ENCODE peak calls at places on chromosome 18, in five cellular contexts. L, D, T, S and R are unnamed samples.

GRCh38 chr18:58993260-58993659 is 128.6 kb downstream of the ZNF532 start:
- DNase-seq in L (no peak), D (no peak), T (no peak), S (no peak), R (no peak)

GRCh38 chr18:3179430-3180089 is 40.2 kb downstream of the MYOM1 start:
- DNase-seq in L (no peak), D (no peak), T (peak; percentile 66), S (no peak), R (no peak)

GRCh38 chr18:22451796-22452195 is 34.1 kb upstream of the CTAGE1 start:
- DNase-seq in L (no peak), D (no peak), T (peak; percentile 79), S (peak; percentile 65), R (no peak)

GRCh38 chr18:12281861-12282260 is 26.2 kb upstream of the TUBB6 start:
- DNase-seq in L (no peak), D (no peak), T (peak; percentile 13), S (no peak), R (no peak)

GRCh38 chr18:31632356-31632755 is 40.7 kb downstream of the TTR start:
- DNase-seq in L (no peak), D (no peak), T (no peak), S (no peak), R (no peak)

GRCh38 chr18:44518091-44518490 is 162.6 kb upstream of the SETBP1 start:
- DNase-seq in L (no peak), D (no peak), T (no peak), S (no peak), R (no peak)

GRCh38 chr18:56148373-56148772 is 490.0 kb downstream of the TXNL1 start:
- DNase-seq in L (no peak), D (no peak), T (peak; percentile 45), S (no peak), R (no peak)

GRCh38 chr18:61992285-61992684 is 99.5 kb upstream of the RNF152 start:
- DNase-seq in L (no peak), D (no peak), T (peak; percentile 87), S (no peak), R (no peak)

GRCh38 chr18:5979176-5979888 is 84.0 kb upstream of the TMEM200C start:
- DNase-seq in L (no peak), D (no peak), T (peak; percentile 64), S (no peak), R (no peak)

GRCh38 chr18:45619062-45619825 is 4.0 kb downstream of the SLC14A2 start:
- DNase-seq in L (no peak), D (no peak), T (no peak), S (no peak), R (no peak)

GRCh38 chr18:77102246-77103040 is 30.1 kb downstream of the MBP start:
- DNase-seq in L (no peak), D (no peak), T (no peak), S (no peak), R (peak; percentile 71)

GRCh38 chr18:9140984-9141383 is 4.4 kb downstream of the ANKRD12 start:
- DNase-seq in L (no peak), D (no peak), T (no peak), S (no peak), R (no peak)
- H3K4me1 ChIP-seq in L (peaks cover 46% of the 10 kb centered on the region), D (no peaks in the 10 kb centered on the region), T (no peaks in the 10 kb centered on the region), S (peaks cover 7% of the 10 kb centered on the region), R (peaks cover 77% of the 10 kb centered on the region)

DNA sequence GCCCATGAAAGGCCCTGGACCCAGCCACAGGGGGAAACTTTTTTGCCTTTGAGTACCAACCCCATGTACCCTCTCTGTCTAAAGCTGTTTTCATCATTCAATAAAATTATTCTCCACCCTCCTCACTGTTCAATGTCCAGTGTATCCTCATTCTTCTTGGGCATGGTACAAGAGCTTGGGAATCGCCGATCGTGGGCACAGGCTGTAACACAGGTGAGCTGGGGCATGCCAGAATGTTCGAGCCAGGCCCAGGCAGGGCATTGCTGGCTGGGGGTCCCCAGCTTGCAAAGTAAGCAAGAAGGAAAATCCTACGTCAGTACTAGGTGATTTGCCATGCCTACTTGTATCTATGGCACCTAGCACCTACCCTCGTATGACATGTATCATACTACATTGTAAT is 162.1 kb upstream of the NOL4 start:
- DNase-seq in L (no peak), D (no peak), T (no peak), S (no peak), R (no peak)
- H3K4me1 ChIP-seq in L (no peaks in the 10 kb centered on the region), D (no peaks in the 10 kb centered on the region), T (no peaks in the 10 kb centered on the region), S (no peaks in the 10 kb centered on the region), R (no peaks in the 10 kb centered on the region)

GRCh38 chr18:48939368-48940097 is 11.2 kb downstream of the SMAD7 start:
- DNase-seq in L (no peak), D (peak; percentile 60), T (no peak), S (peak; percentile 80), R (no peak)
- H3K4me1 ChIP-seq in L (peaks cover 67% of the 10 kb centered on the region), D (peaks cover 39% of the 10 kb centered on the region), T (peaks cover 55% of the 10 kb centered on the region), S (peaks cover 88% of the 10 kb centered on the region), R (peaks cover 93% of the 10 kb centered on the region)

GRCh38 chr18:4252840-4253239 is 202.3 kb downstream of the DLGAP1 start:
- DNase-seq in L (no peak), D (no peak), T (peak; percentile 66), S (no peak), R (no peak)

GRCh38 chr18:4254840-4255239 is 200.3 kb downstream of the DLGAP1 start:
- DNase-seq in L (no peak), D (no peak), T (peak; percentile 25), S (peak; percentile 46), R (no peak)

GRCh38 chr18:4260107-4260506 is 195.0 kb downstream of the DLGAP1 start:
- DNase-seq in L (no peak), D (no peak), T (no peak), S (no peak), R (no peak)

GRCh38 chr18:4251873-4252272 is 203.2 kb downstream of the DLGAP1 start:
- DNase-seq in L (no peak), D (no peak), T (no peak), S (no peak), R (no peak)

GRCh38 chr18:4256786-4257417 is 198.2 kb downstream of the DLGAP1 start:
- DNase-seq in L (no peak), D (no peak), T (no peak), S (no peak), R (no peak)
- H3K4me1 ChIP-seq in L (no peaks in the 10 kb centered on the region), D (no peaks in the 10 kb centered on the region), T (peaks cover 1% of the 10 kb centered on the region), S (peaks cover 15% of the 10 kb centered on the region), R (no peaks in the 10 kb centered on the region)

GRCh38 chr18:13377496-13377895 is 158.9 kb downstream of the LDLRAD4 start:
- DNase-seq in L (peak; percentile 31), D (no peak), T (no peak), S (no peak), R (no peak)
- H3K4me1 ChIP-seq in L (peaks cover 67% of the 10 kb centered on the region), D (peaks cover under 1% of the 10 kb centered on the region), T (no peaks in the 10 kb centered on the region), S (no peaks in the 10 kb centered on the region), R (peaks cover 74% of the 10 kb centered on the region)

GRCh38 chr18:33583901-33584300 is 5.9 kb downstream of the ASXL3 start:
- DNase-seq in L (no peak), D (no peak), T (no peak), S (no peak), R (no peak)
- H3K4me1 ChIP-seq in L (no peaks in the 10 kb centered on the region), D (no peaks in the 10 kb centered on the region), T (peaks cover 3% of the 10 kb centered on the region), S (peaks cover 36% of the 10 kb centered on the region), R (no peaks in the 10 kb centered on the region)

DNA sequence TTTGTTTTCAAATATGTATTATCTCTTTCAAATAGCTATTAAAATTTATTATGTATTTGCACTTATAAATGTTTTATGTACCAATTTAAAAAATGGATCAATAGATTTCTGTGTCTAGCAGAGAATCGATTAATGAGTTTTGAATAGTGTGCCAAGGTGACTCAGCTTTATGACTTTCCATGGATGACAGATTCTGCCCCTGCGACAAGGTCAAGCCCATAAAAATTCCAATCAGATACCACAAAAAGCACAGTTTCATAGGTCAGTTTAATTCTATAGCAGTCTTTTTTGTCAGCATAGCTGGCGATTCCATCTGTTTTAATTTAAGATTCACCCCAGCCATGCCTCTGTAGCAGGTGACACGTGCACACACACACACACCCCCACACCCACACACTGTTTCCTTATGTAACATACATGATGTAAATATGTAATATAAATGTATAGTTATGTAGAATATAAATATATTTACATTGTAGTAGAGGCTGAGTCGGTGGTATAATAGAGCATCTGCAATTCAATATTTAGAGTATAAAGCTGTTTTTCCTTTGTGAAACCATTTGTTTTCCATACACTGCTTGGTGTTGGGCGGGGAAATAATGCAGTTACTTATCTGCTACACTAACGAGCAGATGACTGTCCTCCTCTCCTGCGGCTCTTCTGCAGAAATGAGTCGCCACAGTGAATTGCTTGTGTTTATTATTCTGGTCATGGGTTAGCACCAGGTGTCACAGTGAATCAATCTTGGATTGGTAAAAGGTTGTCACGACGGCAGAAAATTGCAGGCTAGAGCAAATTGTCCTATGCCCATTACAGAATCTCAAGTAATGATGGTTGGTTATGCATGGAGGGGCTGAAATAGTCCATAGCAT is 29.1 kb downstream of the RAB31 start:
- DNase-seq in L (no peak), D (no peak), T (no peak), S (no peak), R (no peak)
- H3K4me1 ChIP-seq in L (no peaks in the 10 kb centered on the region), D (peaks cover 6% of the 10 kb centered on the region), T (peaks cover 8% of the 10 kb centered on the region), S (peaks cover 9% of the 10 kb centered on the region), R (no peaks in the 10 kb centered on the region)

GRCh38 chr18:79395761-79396404 is at the start of gene NFATC1:
- DNase-seq in L (peak; percentile 73), D (peak; percentile 91), T (peak; percentile 86), S (peak; percentile 78), R (peak; percentile 69)
- H3K4me1 ChIP-seq in L (peaks cover 31% of the 10 kb centered on the region), D (peaks cover 5% of the 10 kb centered on the region), T (no peaks in the 10 kb centered on the region), S (peaks cover 13% of the 10 kb centered on the region), R (peaks cover 20% of the 10 kb centered on the region)